ENCODE peak calls at places on chromosomes 1 and 21, in eight cellular contexts. E, U, X, D, I, O, C and N are unnamed samples.

GRCh38 chr1:193190096-193190744 is 3.8 kb upstream of the B3GALT2 start:
- DNase-seq in E (peak; percentile 7), U (no peak), X (no peak), D (peak; percentile 22), I (no peak), O (no peak), C (no peak), N (peak; percentile 28)

GRCh38 chr1:31591425-31592093 is 15.2 kb downstream of the TINAGL1 start:
- DNase-seq in E (peak; percentile 78), U (no peak), X (no peak), D (no peak), I (no peak), O (no peak), C (no peak), N (no peak)

GRCh38 chr1:15959847-15960446 is 16.0 kb downstream of the ZBTB17 start:
- DNase-seq in E (no peak), U (no peak), X (no peak), D (peak; percentile 24), I (no peak), O (peak; percentile 69), C (no peak), N (no peak)

GRCh38 chr1:30672661-30673060 is 50.7 kb downstream of the MATN1 start:
- DNase-seq in E (no peak), U (no peak), X (no peak), D (no peak), I (no peak), O (no peak), C (no peak), N (peak; percentile 16)

GRCh38 chr1:13976485-13976884 is 276.5 kb downstream of the PRDM2 start:
- DNase-seq in E (no peak), U (no peak), X (no peak), D (no peak), I (no peak), O (no peak), C (no peak), N (no peak)

GRCh38 chr1:54795841-54796468 is 5.2 kb downstream of the TTC22 start:
- DNase-seq in E (no peak), U (no peak), X (no peak), D (no peak), I (no peak), O (no peak), C (no peak), N (no peak)

GRCh38 chr1:60825593-60825992 is 256.8 kb upstream of the NFIA start:
- DNase-seq in E (no peak), U (no peak), X (no peak), D (peak; percentile 80), I (no peak), O (no peak), C (no peak), N (no peak)

GRCh38 chr1:244231193-244231571 is 180.1 kb downstream of the ZBTB18 start:
- DNase-seq in E (peak; percentile 16), U (no peak), X (no peak), D (no peak), I (no peak), O (no peak), C (no peak), N (peak; percentile 43)

GRCh38 chr21:45615145-45615711 is 28.3 kb upstream of the PCBP3 start:
- DNase-seq in E (no peak), U (no peak), X (no peak), D (no peak), I (no peak), O (peak; percentile 77), C (no peak), N (peak; percentile 80)

GRCh38 chr1:55334140-55334539 is 119.0 kb upstream of the USP24 start:
- DNase-seq in E (no peak), U (no peak), X (no peak), D (peak; percentile 37), I (no peak), O (no peak), C (no peak), N (peak; percentile 25)

GRCh38 chr1:179205284-179205683 is 24.2 kb downstream of the ABL2 start:
- DNase-seq in E (no peak), U (no peak), X (no peak), D (no peak), I (no peak), O (no peak), C (no peak), N (peak; percentile 17)